ENCODE peak calls at places on chromosomes 12 and 14, in ten cellular contexts. X is pons; B is ovary; Q is ELR; W is neural crest cell; M is stimulated activated CD4-positive, alpha-beta T cell treated with anti-CD3 and anti-CD28 coated beads, Interleukin-15, amount 100 ng/mL, for 48 hours; V is neuronal stem cell; C is EH; A is stimulated activated CD8-positive, alpha-beta memory T cell treated with anti-CD3 and anti-CD28 coated beads, Interleukin-7, amount 100 ng/mL, for 1 hour; K is fibroblast of lung. S is an unnamed sample.

GRCh38 chr14:85867450-85867849 is 337.5 kb downstream of the FLRT2 start:
- DNase-seq in W (no peak), X (no peak), K (no peak), B (no peak), A (no peak), Q (no peak), V (no peak), C (no peak), M (no peak), S (no peak)

GRCh38 chr12:106090586-106091411 is 48.0 kb downstream of the NUAK1 start:
- DNase-seq in V (no peak), M (no peak), A (no peak), B (peak), Q (peak), C (peak), X (no peak), K (peak), W (no peak), S (peak)

GRCh38 chr14:100786131-100786530 is 39.8 kb upstream of the MEG3 start:
- DNase-seq in B (no peak), K (no peak), A (no peak), W (peak), M (no peak), C (no peak), V (no peak), X (peak), Q (no peak), S (peak)

GRCh38 chr12:41706376-41706775 is 438.3 kb downstream of the GXYLT1 start:
- DNase-seq in C (no peak), V (no peak), K (no peak), M (no peak), W (no peak), A (no peak), X (no peak), B (no peak), Q (no peak), S (no peak)

GRCh38 chr12:122135437-122136031 is 38.5 kb downstream of the IL31 start:
- DNase-seq in M (no peak), K (no peak), A (no peak), Q (no peak), B (no peak), C (no peak), V (no peak), X (no peak), W (no peak), S (no peak)

GRCh38 chr12:127729381-127729780 is 537.6 kb upstream of the TMEM132C start:
- DNase-seq in X (no peak), K (peak), A (no peak), C (peak), M (no peak), W (no peak), Q (peak), V (no peak), B (no peak), S (peak)

GRCh38 chr14:78758333-78758732 is 588.2 kb downstream of the NRXN3 start:
- DNase-seq in W (peak), Q (peak), A (no peak), K (peak), V (peak), X (peak), C (peak), B (no peak), M (no peak), S (no peak)

GRCh38 chr12:54868690-54869089 is 14.4 kb downstream of the MUCL1 start:
- DNase-seq in A (no peak), B (no peak), V (no peak), K (no peak), C (no peak), Q (no peak), W (no peak), M (no peak), X (no peak), S (no peak)

GRCh38 chr14:74271365-74271764 is 31.4 kb downstream of the ABCD4 start:
- DNase-seq in X (no peak), C (no peak), Q (no peak), B (no peak), W (no peak), M (no peak), A (no peak), K (no peak), V (no peak), S (no peak)